ENCODE peak calls at places on chromosome 22, in ten cellular contexts. One of them, this sample, is unnamed.

GRCh38 chr22:31604137-31604705 is 57.8 kb downstream of the PISD start:
- DNase-seq in GM12892: no peak
- DNase-seq in kidney glomerular epithelial cell: no peak
- DNase-seq in HS-5: no peak
- DNase-seq in stimulated activated CD4-positive, alpha-beta T cell treated with anti-CD3 and anti-CD28 coated beads, TNF-alpha, amount 100 ng/mL, for 48 hours: no peak
- DNase-seq in LoVo: no peak
- DNase-seq in A172: no peak
- DNase-seq in AG09309: no peak
- DNase-seq in NCI-H1092 treated with DMSO at 0.1 percent for 48 hours: no peak
- DNase-seq in NCI-H2081 treated with DMSO at 0.1 percent for 48 hours: no peak
- DNase-seq in this sample: no peak

GRCh38 chr22:43136255-43136654 is 6.9 kb downstream of the MCAT start:
- DNase-seq in GM12892: peak
- DNase-seq in kidney glomerular epithelial cell: no peak
- DNase-seq in HS-5: no peak
- DNase-seq in stimulated activated CD4-positive, alpha-beta T cell treated with anti-CD3 and anti-CD28 coated beads, TNF-alpha, amount 100 ng/mL, for 48 hours: no peak
- DNase-seq in LoVo: no peak
- DNase-seq in A172: no peak
- DNase-seq in AG09309: no peak
- DNase-seq in NCI-H1092 treated with DMSO at 0.1 percent for 48 hours: no peak
- DNase-seq in NCI-H2081 treated with DMSO at 0.1 percent for 48 hours: no peak
- DNase-seq in this sample: no peak

GRCh38 chr22:48503876-48504275 is 1323.8 kb downstream of the BRD1 start:
- DNase-seq in GM12892: no peak
- DNase-seq in kidney glomerular epithelial cell: no peak
- DNase-seq in HS-5: no peak
- DNase-seq in stimulated activated CD4-positive, alpha-beta T cell treated with anti-CD3 and anti-CD28 coated beads, TNF-alpha, amount 100 ng/mL, for 48 hours: no peak
- DNase-seq in LoVo: no peak
- DNase-seq in A172: no peak
- DNase-seq in AG09309: no peak
- DNase-seq in NCI-H1092 treated with DMSO at 0.1 percent for 48 hours: no peak
- DNase-seq in NCI-H2081 treated with DMSO at 0.1 percent for 48 hours: no peak
- DNase-seq in this sample: no peak

GRCh38 chr22:26168199-26168915 is 905 bp upstream of the SEZ6L start:
- DNase-seq in GM12892: no peak
- DNase-seq in kidney glomerular epithelial cell: no peak
- DNase-seq in HS-5: no peak
- DNase-seq in stimulated activated CD4-positive, alpha-beta T cell treated with anti-CD3 and anti-CD28 coated beads, TNF-alpha, amount 100 ng/mL, for 48 hours: no peak
- DNase-seq in LoVo: no peak
- DNase-seq in A172: no peak
- DNase-seq in AG09309: no peak
- DNase-seq in NCI-H1092 treated with DMSO at 0.1 percent for 48 hours: peak
- DNase-seq in NCI-H2081 treated with DMSO at 0.1 percent for 48 hours: no peak
- DNase-seq in this sample: no peak

GRCh38 chr22:43521716-43522115 is 109.9 kb downstream of the MPPED1 start:
- DNase-seq in GM12892: no peak
- DNase-seq in kidney glomerular epithelial cell: peak
- DNase-seq in HS-5: no peak
- DNase-seq in stimulated activated CD4-positive, alpha-beta T cell treated with anti-CD3 and anti-CD28 coated beads, TNF-alpha, amount 100 ng/mL, for 48 hours: no peak
- DNase-seq in LoVo: no peak
- DNase-seq in A172: peak
- DNase-seq in AG09309: no peak
- DNase-seq in NCI-H1092 treated with DMSO at 0.1 percent for 48 hours: no peak
- DNase-seq in NCI-H2081 treated with DMSO at 0.1 percent for 48 hours: no peak
- DNase-seq in this sample: no peak

GRCh38 chr22:29718949-29719893 is 582 bp upstream of the CABP7 start:
- DNase-seq in GM12892: no peak
- DNase-seq in kidney glomerular epithelial cell: no peak
- DNase-seq in HS-5: no peak
- DNase-seq in stimulated activated CD4-positive, alpha-beta T cell treated with anti-CD3 and anti-CD28 coated beads, TNF-alpha, amount 100 ng/mL, for 48 hours: no peak
- DNase-seq in LoVo: no peak
- DNase-seq in A172: no peak
- DNase-seq in AG09309: no peak
- DNase-seq in NCI-H1092 treated with DMSO at 0.1 percent for 48 hours: no peak
- DNase-seq in NCI-H2081 treated with DMSO at 0.1 percent for 48 hours: no peak
- DNase-seq in this sample: no peak

GRCh38 chr22:28706845-28707244 is 27.2 kb upstream of the TTC28 start:
- DNase-seq in GM12892: no peak
- DNase-seq in kidney glomerular epithelial cell: no peak
- DNase-seq in HS-5: no peak
- DNase-seq in stimulated activated CD4-positive, alpha-beta T cell treated with anti-CD3 and anti-CD28 coated beads, TNF-alpha, amount 100 ng/mL, for 48 hours: no peak
- DNase-seq in LoVo: no peak
- DNase-seq in A172: no peak
- DNase-seq in AG09309: no peak
- DNase-seq in NCI-H1092 treated with DMSO at 0.1 percent for 48 hours: no peak
- DNase-seq in NCI-H2081 treated with DMSO at 0.1 percent for 48 hours: no peak
- DNase-seq in this sample: no peak

GRCh38 chr22:41542224-41542623 is 2.0 kb downstream of the POLR3H start:
- DNase-seq in GM12892: no peak
- DNase-seq in kidney glomerular epithelial cell: no peak
- DNase-seq in HS-5: no peak
- DNase-seq in stimulated activated CD4-positive, alpha-beta T cell treated with anti-CD3 and anti-CD28 coated beads, TNF-alpha, amount 100 ng/mL, for 48 hours: no peak
- DNase-seq in LoVo: no peak
- DNase-seq in A172: no peak
- DNase-seq in AG09309: no peak
- DNase-seq in NCI-H1092 treated with DMSO at 0.1 percent for 48 hours: no peak
- DNase-seq in NCI-H2081 treated with DMSO at 0.1 percent for 48 hours: no peak
- DNase-seq in this sample: no peak

GRCh38 chr22:31344369-31345330 is 1.5 kb downstream of the PATZ1 start:
- DNase-seq in GM12892: no peak
- DNase-seq in kidney glomerular epithelial cell: no peak
- DNase-seq in HS-5: no peak
- DNase-seq in stimulated activated CD4-positive, alpha-beta T cell treated with anti-CD3 and anti-CD28 coated beads, TNF-alpha, amount 100 ng/mL, for 48 hours: no peak
- DNase-seq in LoVo: no peak
- DNase-seq in A172: no peak
- DNase-seq in AG09309: no peak
- DNase-seq in NCI-H1092 treated with DMSO at 0.1 percent for 48 hours: no peak
- DNase-seq in NCI-H2081 treated with DMSO at 0.1 percent for 48 hours: no peak
- DNase-seq in this sample: no peak

GRCh38 chr22:46057762-46058420 is 80.9 kb upstream of the WNT7B start:
- DNase-seq in GM12892: peak
- DNase-seq in kidney glomerular epithelial cell: no peak
- DNase-seq in HS-5: no peak
- DNase-seq in stimulated activated CD4-positive, alpha-beta T cell treated with anti-CD3 and anti-CD28 coated beads, TNF-alpha, amount 100 ng/mL, for 48 hours: no peak
- DNase-seq in LoVo: peak
- DNase-seq in A172: peak
- DNase-seq in AG09309: no peak
- DNase-seq in NCI-H1092 treated with DMSO at 0.1 percent for 48 hours: no peak
- DNase-seq in NCI-H2081 treated with DMSO at 0.1 percent for 48 hours: no peak
- DNase-seq in this sample: peak

GRCh38 chr22:37633082-37633692 is 6.3 kb upstream of the SH3BP1 start:
- DNase-seq in GM12892: peak
- DNase-seq in kidney glomerular epithelial cell: no peak
- DNase-seq in HS-5: no peak
- DNase-seq in stimulated activated CD4-positive, alpha-beta T cell treated with anti-CD3 and anti-CD28 coated beads, TNF-alpha, amount 100 ng/mL, for 48 hours: no peak
- DNase-seq in LoVo: no peak
- DNase-seq in A172: no peak
- DNase-seq in AG09309: no peak
- DNase-seq in NCI-H1092 treated with DMSO at 0.1 percent for 48 hours: no peak
- DNase-seq in NCI-H2081 treated with DMSO at 0.1 percent for 48 hours: no peak
- DNase-seq in this sample: no peak

GRCh38 chr22:22977479-22978200 is 90.0 kb downstream of the IGLL5 start:
- DNase-seq in GM12892: no peak
- DNase-seq in kidney glomerular epithelial cell: no peak
- DNase-seq in HS-5: no peak
- DNase-seq in stimulated activated CD4-positive, alpha-beta T cell treated with anti-CD3 and anti-CD28 coated beads, TNF-alpha, amount 100 ng/mL, for 48 hours: no peak
- DNase-seq in LoVo: no peak
- DNase-seq in A172: no peak
- DNase-seq in AG09309: no peak
- DNase-seq in NCI-H1092 treated with DMSO at 0.1 percent for 48 hours: no peak
- DNase-seq in NCI-H2081 treated with DMSO at 0.1 percent for 48 hours: no peak
- DNase-seq in this sample: no peak

GRCh38 chr22:23012081-23012622 is 58.2 kb upstream of the GNAZ start:
- DNase-seq in GM12892: no peak
- DNase-seq in kidney glomerular epithelial cell: no peak
- DNase-seq in HS-5: no peak
- DNase-seq in stimulated activated CD4-positive, alpha-beta T cell treated with anti-CD3 and anti-CD28 coated beads, TNF-alpha, amount 100 ng/mL, for 48 hours: peak
- DNase-seq in LoVo: no peak
- DNase-seq in A172: no peak
- DNase-seq in AG09309: no peak
- DNase-seq in NCI-H1092 treated with DMSO at 0.1 percent for 48 hours: no peak
- DNase-seq in NCI-H2081 treated with DMSO at 0.1 percent for 48 hours: no peak
- DNase-seq in this sample: no peak

GRCh38 chr22:47193606-47194316 is 431.3 kb downstream of the TBC1D22A start:
- DNase-seq in GM12892: no peak
- DNase-seq in kidney glomerular epithelial cell: no peak
- DNase-seq in HS-5: no peak
- DNase-seq in stimulated activated CD4-positive, alpha-beta T cell treated with anti-CD3 and anti-CD28 coated beads, TNF-alpha, amount 100 ng/mL, for 48 hours: no peak
- DNase-seq in LoVo: no peak
- DNase-seq in A172: no peak
- DNase-seq in AG09309: no peak
- DNase-seq in NCI-H1092 treated with DMSO at 0.1 percent for 48 hours: no peak
- DNase-seq in NCI-H2081 treated with DMSO at 0.1 percent for 48 hours: no peak
- DNase-seq in this sample: no peak

GRCh38 chr22:41043727-41044126 is 48.7 kb upstream of the EP300 start:
- DNase-seq in GM12892: no peak
- DNase-seq in kidney glomerular epithelial cell: no peak
- DNase-seq in HS-5: no peak
- DNase-seq in stimulated activated CD4-positive, alpha-beta T cell treated with anti-CD3 and anti-CD28 coated beads, TNF-alpha, amount 100 ng/mL, for 48 hours: no peak
- DNase-seq in LoVo: no peak
- DNase-seq in A172: no peak
- DNase-seq in AG09309: no peak
- DNase-seq in NCI-H1092 treated with DMSO at 0.1 percent for 48 hours: no peak
- DNase-seq in NCI-H2081 treated with DMSO at 0.1 percent for 48 hours: no peak
- DNase-seq in this sample: no peak

GRCh38 chr22:30362632-30363281 is 6.0 kb downstream of the CCDC157 start:
- DNase-seq in GM12892: no peak
- DNase-seq in kidney glomerular epithelial cell: no peak
- DNase-seq in HS-5: no peak
- DNase-seq in stimulated activated CD4-positive, alpha-beta T cell treated with anti-CD3 and anti-CD28 coated beads, TNF-alpha, amount 100 ng/mL, for 48 hours: no peak
- DNase-seq in LoVo: no peak
- DNase-seq in A172: peak
- DNase-seq in AG09309: no peak
- DNase-seq in NCI-H1092 treated with DMSO at 0.1 percent for 48 hours: no peak
- DNase-seq in NCI-H2081 treated with DMSO at 0.1 percent for 48 hours: no peak
- DNase-seq in this sample: no peak

GRCh38 chr22:20509344-20510047 is 2.1 kb downstream of the MED15 start:
- DNase-seq in GM12892: no peak
- DNase-seq in kidney glomerular epithelial cell: peak
- DNase-seq in HS-5: peak
- DNase-seq in stimulated activated CD4-positive, alpha-beta T cell treated with anti-CD3 and anti-CD28 coated beads, TNF-alpha, amount 100 ng/mL, for 48 hours: no peak
- DNase-seq in LoVo: peak
- DNase-seq in A172: peak
- DNase-seq in AG09309: peak
- DNase-seq in NCI-H1092 treated with DMSO at 0.1 percent for 48 hours: no peak
- DNase-seq in NCI-H2081 treated with DMSO at 0.1 percent for 48 hours: no peak
- DNase-seq in this sample: no peak

This sample was measured in NCI-H2107.